ENCODE peak calls at places on chromosomes 2 and 18, in ten cellular contexts. V is activated effector memory CD4-positive, alpha-beta T cell treated with Interleukin-2 at 50 U/mL for 16 hours; E is sciatic nerve; Q is T-helper 2 cell treated with Interferon-gamma antibody and Interleukin-4, amounts not matched to agents 5 μg/mL and 100 μg/mL, for 36 hours; G is midbrain; J is HTR-8/SVneo; H is activated CD8-positive, alpha-beta memory T cell treated with anti-CD3 and anti-CD28 coated beads, Interleukin-2, amount 10 ng/mL, durations not matched to agents 7 days and 5 days; K is A549; F is NB4; Z is right cardiac atrium. P is an unnamed sample.

GRCh38 chr2:71784734-71785549 is 331.6 kb downstream of the DYSF start:
- DNase-seq in F (no peak), G (no peak), J (peak; percentile 77), Q (no peak), Z (no peak), K (peak; percentile 37), V (no peak), E (no peak), H (peak; percentile 8), P (no peak)

GRCh38 chr2:120238728-120239487 is 13.7 kb upstream of the RALB start:
- DNase-seq in K (peak; percentile 87), G (no peak), H (no peak), F (no peak), Z (no peak), J (peak; percentile 77), E (no peak), V (no peak), Q (no peak), P (no peak)

GRCh38 chr2:67854798-67855197 is 208.0 kb downstream of the C1D start:
- DNase-seq in J (no peak), Q (no peak), Z (no peak), G (no peak), H (no peak), K (no peak), F (no peak), E (no peak), V (no peak), P (no peak)

GRCh38 chr2:162002623-162003200 is 71.3 kb downstream of the DPP4 start:
- DNase-seq in F (no peak), K (no peak), H (no peak), J (no peak), E (no peak), G (peak; percentile 41), Z (no peak), V (no peak), Q (no peak), P (no peak)

GRCh38 chr18:53799134-53799533 is 425.3 kb downstream of the MBD2 start:
- DNase-seq in E (no peak), H (no peak), Q (no peak), G (no peak), V (no peak), J (no peak), Z (no peak), K (no peak), F (no peak), P (no peak)

GRCh38 chr18:43160509-43160908 is 45.0 kb upstream of the RIT2 start:
- DNase-seq in H (no peak), G (no peak), K (no peak), E (no peak), V (no peak), Q (no peak), J (no peak), F (no peak), Z (no peak), P (no peak)

GRCh38 chr2:240359695-240360094 is 75.8 kb upstream of the GPC1 start:
- DNase-seq in V (no peak), J (no peak), K (no peak), F (no peak), H (no peak), E (peak; percentile 5), Q (no peak), G (no peak), Z (peak; percentile 28), P (no peak)

GRCh38 chr2:234823877-234824376 is 127.9 kb upstream of the SH3BP4 start:
- DNase-seq in J (peak; percentile 69), F (no peak), V (no peak), K (peak; percentile 87), G (no peak), E (no peak), Z (no peak), H (no peak), Q (no peak), P (no peak)

GRCh38 chr18:28684746-28685145 is 507.8 kb upstream of the CDH2 start:
- DNase-seq in K (no peak), E (no peak), F (no peak), J (no peak), G (no peak), Z (no peak), Q (no peak), V (no peak), H (no peak), P (no peak)

GRCh38 chr2:239146011-239146641 is 254.7 kb downstream of the HDAC4 start:
- DNase-seq in K (no peak), G (no peak), Q (peak; percentile 10), E (no peak), Z (no peak), J (no peak), H (no peak), V (no peak), F (no peak), P (no peak)

GRCh38 chr2:60463249-60463648 is 90.2 kb downstream of the BCL11A start:
- DNase-seq in J (no peak), K (no peak), F (no peak), H (no peak), Z (peak; percentile 65), G (peak; percentile 58), V (no peak), E (no peak), Q (no peak), P (no peak)

GRCh38 chr2:74658516-74658915 is 4.5 kb downstream of the SEMA4F start:
- DNase-seq in H (no peak), Q (no peak), J (no peak), G (no peak), E (no peak), Z (no peak), F (no peak), K (no peak), V (no peak), P (no peak)

GRCh38 chr2:188902906-188903305 is 71.3 kb upstream of the COL3A1 start:
- DNase-seq in Q (no peak), G (no peak), J (peak; percentile 6), V (no peak), K (peak; percentile 18), E (no peak), F (no peak), Z (no peak), H (no peak), P (peak; percentile 37)

GRCh38 chr2:178530625-178531142 is 50.4 kb downstream of the PLEKHA3 start:
- DNase-seq in E (no peak), Z (no peak), K (no peak), V (no peak), G (no peak), J (no peak), Q (peak; percentile 82), F (peak; percentile 93), H (peak; percentile 74), P (no peak)

GRCh38 chr2:234978466-234979203 is 26.8 kb downstream of the SH3BP4 start:
- DNase-seq in E (no peak), Q (no peak), K (no peak), F (no peak), J (no peak), Z (no peak), H (no peak), V (no peak), G (no peak), P (no peak)

GRCh38 chr2:63486861-63487290 is 101.4 kb downstream of the WDPCP start:
- DNase-seq in F (peak; percentile 58), Q (no peak), E (no peak), V (no peak), J (no peak), K (peak; percentile 16), H (no peak), Z (no peak), G (peak; percentile 36), P (peak; percentile 55)

GRCh38 chr2:17242813-17243485 is 275.3 kb downstream of the RAD51AP2 start:
- DNase-seq in F (peak; percentile 10), G (no peak), Z (no peak), K (no peak), H (no peak), J (no peak), V (no peak), E (no peak), Q (no peak), P (peak; percentile 14)

P was measured in SJCRH30.